ENCODE peak calls at places on chromosomes 3 and 15, in five cellular contexts. F, A, Z, E and X are unnamed samples.

GRCh38 chr3:123790254-123791072 is 93.7 kb downstream of the MYLK start:
- DNase-seq in A (no peak), F (no peak), E (no peak), Z (no peak), X (no peak)

GRCh38 chr3:186609247-186609868 is 3.5 kb upstream of the AHSG start:
- DNase-seq in E (no peak), A (no peak), Z (peak; percentile 41), F (no peak), X (no peak)

GRCh38 chr3:37477275-37477674 is 302.9 kb upstream of the LRRFIP2 start:
- DNase-seq in F (no peak), A (no peak), Z (no peak), E (no peak), X (no peak)

GRCh38 chr15:64854526-64854925 is 12.8 kb downstream of the PLEKHO2 start:
- DNase-seq in A (no peak), F (no peak), E (no peak), Z (no peak), X (no peak)

GRCh38 chr15:76229266-76229665 is 82.0 kb downstream of the ETFA start:
- DNase-seq in Z (no peak), E (no peak), F (no peak), A (no peak), X (no peak)

GRCh38 chr15:58355965-58356358 is 75.8 kb upstream of the LIPC start:
- DNase-seq in Z (no peak), F (no peak), E (no peak), A (no peak), X (no peak)

GRCh38 chr3:159626598-159626997 is 362.0 kb upstream of the IL12A start:
- DNase-seq in A (no peak), Z (no peak), F (no peak), E (no peak), X (no peak)

GRCh38 chr15:79412429-79412828 is 19.7 kb upstream of the MINAR1 start:
- DNase-seq in F (no peak), A (no peak), Z (no peak), E (no peak), X (no peak)

GRCh38 chr15:33941279-33942063 is 26.8 kb upstream of the CHRM5 start:
- DNase-seq in A (no peak), E (no peak), F (no peak), Z (no peak), X (no peak)

GRCh38 chr15:95895510-95895909 is 435.0 kb upstream of the NR2F2 start:
- DNase-seq in F (no peak), Z (no peak), E (no peak), A (no peak), X (no peak)

GRCh38 chr3:194103475-194103874 is 32.5 kb upstream of the HES1 start:
- DNase-seq in E (no peak), Z (no peak), F (no peak), A (no peak), X (no peak)

GRCh38 chr3:193452338-193452737 is 73.8 kb upstream of the ATP13A5 start:
- DNase-seq in E (no peak), F (no peak), A (no peak), Z (no peak), X (peak; percentile 1)

GRCh38 chr15:65869954-65870871 is 922 bp downstream of the RAB11A start:
- DNase-seq in Z (no peak), F (no peak), E (no peak), A (peak; percentile 18), X (peak; percentile 25)

GRCh38 chr3:32869513-32870047 is 51.8 kb downstream of the TRIM71 start:
- DNase-seq in Z (no peak), A (no peak), E (peak; percentile 93), F (no peak), X (peak; percentile 97)

GRCh38 chr15:50798684-50799083 is 33.2 kb upstream of the SPPL2A start:
- DNase-seq in A (no peak), E (no peak), F (no peak), Z (no peak), X (no peak)

GRCh38 chr3:126345641-126346460 is 11.4 kb downstream of the KLF15 start:
- DNase-seq in Z (no peak), E (no peak), F (no peak), A (no peak), X (no peak)

GRCh38 chr3:143348486-143349327 is 229.1 kb downstream of the CHST2 start:
- DNase-seq in A (peak; percentile 39), Z (no peak), E (no peak), F (no peak), X (no peak)

GRCh38 chr3:10404876-10405275 is 84.0 kb upstream of the SEC13 start:
- DNase-seq in E (no peak), A (no peak), Z (no peak), F (no peak), X (no peak)

GRCh38 chr15:65856821-65857455 is 12.4 kb upstream of the RAB11A start:
- DNase-seq in Z (peak; percentile 59), F (no peak), A (peak; percentile 70), E (no peak), X (peak; percentile 51)

GRCh38 chr15:91032919-91033803 is 10.8 kb upstream of the VPS33B start:
- DNase-seq in Z (peak; percentile 83), E (peak; percentile 82), A (peak; percentile 77), F (no peak), X (peak; percentile 54)

GRCh38 chr15:39431371-39431770 is 149.5 kb upstream of the THBS1 start:
- DNase-seq in F (no peak), E (no peak), Z (no peak), A (no peak), X (no peak)

GRCh38 chr15:95286911-95287769 is 1043.4 kb upstream of the NR2F2 start:
- DNase-seq in F (peak; percentile 28), Z (no peak), A (no peak), E (no peak), X (no peak)

GRCh38 chr3:95389725-95390313 is 1327.0 kb downstream of the NSUN3 start:
- DNase-seq in E (no peak), F (no peak), Z (no peak), A (no peak), X (no peak)

GRCh38 chr3:49276475-49277356 is at the start of gene C3orf62:
- DNase-seq in A (peak; percentile 25), F (peak; percentile 37), Z (no peak), E (peak; percentile 34), X (no peak)

GRCh38 chr3:14646150-14646573 is 5.4 kb upstream of the CCDC174 start:
- DNase-seq in F (no peak), E (no peak), A (no peak), Z (no peak), X (no peak)

GRCh38 chr3:10848261-10848660 is 32.2 kb downstream of the SLC6A11 start:
- DNase-seq in A (no peak), Z (no peak), E (no peak), F (peak; percentile 28), X (no peak)

GRCh38 chr3:42752961-42753360 is 20.1 kb downstream of the CCDC13 start:
- DNase-seq in F (no peak), E (no peak), A (no peak), Z (no peak), X (no peak)

GRCh38 chr3:62529230-62529629 is 155.9 kb upstream of the FEZF2 start:
- DNase-seq in E (peak; percentile 15), A (peak; percentile 9), F (no peak), Z (no peak), X (peak; percentile 63)

GRCh38 chr15:93566777-93567176 is 477.8 kb upstream of the RGMA start:
- DNase-seq in F (no peak), Z (no peak), E (no peak), A (no peak), X (no peak)

GRCh38 chr15:38017721-38018120 is 83.3 kb downstream of the TMCO5A start:
- DNase-seq in F (peak; percentile 24), E (no peak), Z (no peak), A (no peak), X (no peak)
- TF ChIP-seq ZNF274 in F (no peak), E (no peak), Z (no peak), A (no peak), X (no peak)

GRCh38 chr15:40846846-40847224 is 3.0 kb downstream of the SPINT1 start:
- DNase-seq in A (no peak), E (no peak), Z (no peak), F (no peak), X (no peak)

GRCh38 chr15:40844543-40844981 is 714 bp downstream of the SPINT1 start:
- DNase-seq in E (no peak), F (no peak), Z (no peak), A (no peak), X (no peak)

GRCh38 chr15:40845036-40845435 is 1.2 kb downstream of the SPINT1 start:
- DNase-seq in Z (no peak), A (no peak), F (no peak), E (no peak), X (no peak)

GRCh38 chr15:40845511-40846284 is 1.9 kb downstream of the SPINT1 start:
- DNase-seq in F (no peak), A (no peak), E (no peak), Z (no peak), X (peak; percentile 39)

DNA sequence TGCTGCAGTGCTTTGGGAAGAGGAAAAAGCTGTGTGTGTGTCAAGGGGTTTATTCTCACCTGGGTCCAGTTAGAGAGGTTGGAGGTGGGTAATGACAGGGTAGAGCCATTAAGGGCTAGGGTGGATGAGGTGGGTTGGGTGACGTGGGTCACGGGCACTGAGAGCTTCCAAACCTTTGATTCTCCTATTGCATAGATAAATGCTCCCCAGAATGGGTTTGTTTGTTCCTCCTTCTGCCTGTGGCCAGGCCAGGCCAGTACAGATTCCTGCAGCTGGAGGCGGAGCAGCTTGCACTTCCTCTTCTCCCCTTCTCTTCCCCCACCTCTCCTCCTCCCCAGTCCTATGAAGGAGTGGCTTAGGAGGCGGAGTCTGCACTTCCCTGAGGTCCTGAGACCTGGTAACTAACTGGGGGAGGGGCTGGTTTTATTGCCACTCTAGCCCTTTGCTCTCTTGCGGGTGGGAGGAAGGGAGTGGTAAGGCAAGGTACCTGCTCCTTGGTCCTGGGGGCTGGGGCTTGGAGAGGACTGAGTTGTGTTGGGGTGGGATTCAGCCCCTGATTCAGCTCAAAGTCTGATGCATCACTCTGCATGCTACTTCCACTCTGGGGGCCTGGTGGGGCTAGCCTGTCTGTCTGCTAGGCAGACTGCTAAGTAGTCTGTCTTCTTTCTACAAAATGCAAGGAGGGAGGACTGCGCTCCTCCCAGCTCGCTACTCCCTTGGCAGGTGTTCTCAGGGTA is 3.5 kb downstream of the SPINT1 start:
- DNase-seq in E (no peak), Z (no peak), F (peak; percentile 57), A (peak; percentile 88), X (peak; percentile 36)
- H3K4me3 ChIP-seq in E (no peak overlapping the region), Z (peak overlapping the region; percentile 95), F (peak overlapping the region; percentile 45), A (no peak overlapping the region), X (no peak overlapping the region)

GRCh38 chr3:4491873-4492239 is 1.3 kb upstream of the ITPR1 start:
- DNase-seq in Z (no peak), F (no peak), A (no peak), E (no peak), X (no peak)
- H3K9ac ChIP-seq in Z (no peak overlapping the region), F (peak overlapping the region; percentile 59), A (peak overlapping the region; percentile 92), E (peak overlapping the region; percentile 62), X (no peak overlapping the region)

GRCh38 chr3:115550285-115550741 is 73.0 kb upstream of the GAP43 start:
- DNase-seq in E (no peak), F (no peak), Z (no peak), A (no peak), X (no peak)

GRCh38 chr3:115551091-115551490 is 72.2 kb upstream of the GAP43 start:
- DNase-seq in A (no peak), F (no peak), Z (no peak), E (no peak), X (no peak)

GRCh38 chr3:115547207-115547606 is 76.1 kb upstream of the GAP43 start:
- DNase-seq in E (no peak), Z (no peak), A (no peak), F (no peak), X (no peak)

GRCh38 chr3:115548611-115549010 is 74.7 kb upstream of the GAP43 start:
- DNase-seq in F (no peak), A (no peak), E (no peak), Z (no peak), X (no peak)

GRCh38 chr3:115549111-115549510 is 74.2 kb upstream of the GAP43 start:
- DNase-seq in E (no peak), A (no peak), Z (no peak), F (no peak), X (no peak)
- TF ChIP-seq ZNF274 in E (no peak), A (no peak), Z (no peak), F (no peak), X (no peak)